ENCODE peak calls at places on chromosomes 4 and X, in nine cellular contexts. B is fibroblast of lung; L is naive thymus-derived CD4-positive, alpha-beta T cell; W is substantia nigra; Z is A549; J is dorsolateral prefrontal cortex; A is pancreas; I is aorta; G is uterus. K is an unnamed sample.

GRCh38 chrX:120301497-120301896 is 9.8 kb downstream of the TMEM255A start:
- DNase-seq in B (no peak), L (no peak), W (no peak), Z (no peak), J (no peak), A (no peak), I (no peak), G (no peak), K (no peak)

GRCh38 chr4:153950100-153950979 is 161.5 kb upstream of the SFRP2 start:
- DNase-seq in B (peak), L (peak), W (no peak), Z (no peak), J (no peak), A (no peak), I (no peak), G (no peak), K (no peak)

GRCh38 chrX:24026403-24026801 is 584 bp downstream of the KLHL15 start:
- DNase-seq in B (no peak), L (no peak), W (no peak), Z (peak), J (no peak), A (no peak), I (no peak), G (no peak), K (no peak)

GRCh38 chr4:2832981-2833670 is 10.5 kb upstream of the ADD1 start:
- DNase-seq in B (no peak), L (no peak), W (no peak), Z (no peak), J (peak), A (no peak), I (no peak), G (no peak), K (no peak)

GRCh38 chr4:155377281-155377680 is 516 bp upstream of the MAP9 start:
- DNase-seq in B (peak), L (no peak), W (no peak), Z (no peak), J (no peak), A (no peak), I (no peak), G (no peak), K (no peak)

GRCh38 chr4:1309261-1310010 is 19.7 kb downstream of the MAEA start:
- DNase-seq in B (peak), L (peak), W (peak), Z (no peak), J (peak), A (peak), I (peak), G (peak), K (peak)

GRCh38 chr4:148874331-148874730 is 432.1 kb upstream of the NR3C2 start:
- DNase-seq in B (no peak), L (no peak), W (no peak), Z (no peak), J (no peak), A (no peak), I (no peak), G (no peak), K (no peak)

GRCh38 chr4:139144911-139145551 is 32.0 kb downstream of the ELF2 start:
- DNase-seq in B (no peak), L (no peak), W (no peak), Z (no peak), J (no peak), A (no peak), I (no peak), G (no peak), K (no peak)

GRCh38 chr4:53720776-53721175 is 129.5 kb upstream of the LNX1 start:
- DNase-seq in B (no peak), L (no peak), W (no peak), Z (no peak), J (no peak), A (no peak), I (no peak), G (no peak), K (no peak)

GRCh38 chrX:102833136-102833535 is 103.9 kb upstream of the RAB40AL start:
- DNase-seq in B (peak), L (no peak), W (no peak), Z (no peak), J (no peak), A (no peak), I (no peak), G (no peak), K (no peak)

GRCh38 chr4:179116581-179116980 is 1674.3 kb upstream of the AGA start:
- DNase-seq in B (peak), L (no peak), W (no peak), Z (no peak), J (no peak), A (no peak), I (no peak), G (no peak), K (no peak)

GRCh38 chrX:129577473-129577872 is 37.4 kb downstream of the OCRL start:
- DNase-seq in B (peak), L (no peak), W (no peak), Z (no peak), J (no peak), A (no peak), I (peak), G (peak), K (no peak)

GRCh38 chr4:184401397-184402171 is 72.8 kb downstream of the IRF2 start:
- DNase-seq in B (peak), L (no peak), W (no peak), Z (no peak), J (no peak), A (no peak), I (no peak), G (no peak), K (no peak)
- H3K27ac ChIP-seq in B (peak), L (no peak), W (no peak), Z (no peak), J (peak), A (no peak), I (peak), G (no peak), K (no peak)

GRCh38 chr4:86036729-86037128 is 323.1 kb downstream of the MAPK10 start:
- DNase-seq in B (peak), L (no peak), W (no peak), Z (no peak), J (no peak), A (no peak), I (no peak), G (no peak), K (no peak)
- H3K27ac ChIP-seq in B (no peak), L (no peak), W (no peak), Z (no peak), J (no peak), A (no peak), I (no peak), G (no peak), K (no peak)

DNA sequence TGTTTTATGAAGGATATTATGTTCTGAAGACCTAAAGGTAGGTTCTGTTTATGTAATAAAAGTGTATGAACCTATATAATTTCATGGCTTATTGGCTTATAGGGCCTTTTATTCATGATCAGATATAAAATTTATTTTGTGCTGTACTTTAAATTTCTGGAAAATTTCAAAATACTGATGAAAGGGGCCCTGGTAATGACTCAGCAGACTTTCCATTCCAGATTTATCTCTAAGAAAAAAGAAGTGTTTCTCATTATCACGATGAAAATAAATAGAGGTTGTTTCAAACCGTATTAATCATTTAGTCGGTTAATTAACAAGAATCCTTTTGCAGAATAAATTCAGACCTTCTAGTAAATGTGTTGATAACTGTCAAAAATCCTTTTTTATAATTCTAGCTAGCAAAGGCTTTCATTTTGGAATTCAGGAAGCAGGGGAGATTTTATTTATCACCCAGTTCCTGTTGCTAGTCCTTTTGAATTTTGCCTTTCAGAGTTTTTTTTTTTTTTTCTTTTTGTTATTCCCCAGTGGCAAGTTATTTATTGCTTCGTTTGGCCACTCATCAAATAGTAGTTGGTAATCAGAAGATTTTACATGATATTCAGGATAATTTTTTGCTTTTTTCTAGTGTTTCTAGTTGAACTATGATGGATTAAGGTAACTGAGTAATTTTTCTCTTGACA is 5.4 kb upstream of the TAPT1 start:
- DNase-seq in B (no peak), L (no peak), W (no peak), Z (no peak), J (no peak), A (no peak), I (no peak), G (no peak), K (no peak)
- H3K27ac ChIP-seq in B (no peak), L (no peak), W (peak), Z (peak), J (peak), A (no peak), I (no peak), G (peak), K (peak)

GRCh38 chr4:77817304-77818076 is 1.7 kb downstream of the CNOT6L start:
- DNase-seq in B (peak), L (no peak), W (no peak), Z (no peak), J (no peak), A (no peak), I (no peak), G (no peak), K (no peak)
- H3K27ac ChIP-seq in B (peak), L (peak), W (peak), Z (no peak), J (peak), A (peak), I (peak), G (peak), K (peak)

DNA sequence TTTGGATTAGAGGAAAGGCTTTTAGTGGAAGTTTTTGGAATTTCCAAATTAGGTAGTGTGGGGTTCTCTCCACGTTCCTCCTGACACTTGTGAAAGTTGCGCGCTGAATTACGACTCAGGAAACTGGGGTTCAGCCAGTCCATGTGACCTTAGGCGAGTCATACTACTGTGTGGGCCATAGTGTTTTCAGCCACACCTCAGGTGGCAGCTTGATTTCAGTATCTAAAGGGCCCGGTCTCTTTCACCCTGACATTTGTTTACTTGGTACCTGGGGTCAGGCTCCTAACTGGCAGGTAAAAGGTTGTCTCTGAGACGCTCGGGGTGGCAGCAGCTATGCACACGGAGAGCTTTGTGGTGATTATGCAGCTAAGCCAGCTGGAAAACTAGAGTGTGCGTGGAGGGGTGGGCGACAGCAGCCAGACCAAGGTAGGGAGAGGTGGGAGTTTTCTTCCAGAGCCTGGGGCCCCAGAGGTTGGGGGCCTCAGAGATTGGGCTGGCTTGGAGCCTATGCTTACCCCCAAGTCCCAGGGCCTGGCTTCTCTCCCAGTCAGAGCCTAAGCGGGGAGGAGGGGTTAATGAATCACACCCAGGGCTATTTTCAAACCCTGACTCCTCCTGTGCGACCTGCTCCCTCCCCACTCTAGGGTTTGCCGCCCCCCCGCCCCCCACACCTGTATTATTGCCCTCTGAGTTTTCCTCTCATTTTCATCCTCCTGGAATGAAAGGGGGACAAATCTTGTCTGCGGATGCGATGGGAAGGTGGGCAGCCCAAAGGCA is 47.2 kb downstream of the STARD8 start:
- DNase-seq in B (no peak), L (no peak), W (no peak), Z (no peak), J (no peak), A (no peak), I (no peak), G (no peak), K (no peak)
- H3K27ac ChIP-seq in B (no peak), L (no peak), W (no peak), Z (no peak), J (no peak), A (peak), I (no peak), G (peak), K (no peak)